ENCODE peak calls at places on chromosome 21, in four cellular contexts. I is K562, K is WTC11, C is HepG2. J is an unnamed sample.

GRCh38 chr21:36610201-36610600 is 88.7 kb upstream of the SIM2 start:
- DNase-seq in I (no peak), K (no peak), C (no peak), J (no peak)

GRCh38 chr21:14493731-14494130 is 52.4 kb downstream of the SAMSN1 start:
- DNase-seq in I (no peak), K (no peak), C (no peak), J (no peak)

GRCh38 chr21:15976807-15977206 is 247.0 kb downstream of the USP25 start:
- DNase-seq in I (no peak), K (peak), C (no peak), J (no peak)

GRCh38 chr21:41726058-41726558 is 40.7 kb downstream of the RIPK4 start:
- DNase-seq in I (no peak), K (peak), C (no peak), J (no peak)

GRCh38 chr21:37914211-37914900 is 1.9 kb downstream of the KCNJ6 start:
- DNase-seq in I (peak), K (peak), C (no peak), J (peak)

GRCh38 chr21:26447932-26448331 is 125.2 kb downstream of the CYYR1 start:
- DNase-seq in I (no peak), K (no peak), C (no peak), J (no peak)

GRCh38 chr21:37207441-37208009 is 59.6 kb downstream of the VPS26C start:
- DNase-seq in I (no peak), K (no peak), C (peak), J (no peak)

GRCh38 chr21:41321908-41322495 is 5.4 kb downstream of the FAM3B start:
- DNase-seq in I (no peak), K (no peak), C (no peak), J (no peak)

GRCh38 chr21:36254106-36254941 is 65.7 kb upstream of the MORC3 start:
- DNase-seq in I (no peak), K (no peak), C (peak), J (no peak)

GRCh38 chr21:25563399-25564116 is 43.7 kb downstream of the MRPL39 start:
- DNase-seq in I (no peak), K (no peak), C (no peak), J (no peak)

GRCh38 chr21:42406846-42407245 is 3.1 kb downstream of the UBASH3A start:
- DNase-seq in I (no peak), K (no peak), C (no peak), J (no peak)

GRCh38 chr21:41769106-41769505 is 2.3 kb upstream of the RIPK4 start:
- DNase-seq in I (no peak), K (no peak), C (no peak), J (no peak)

GRCh38 chr21:35206141-35207125 is 157.3 kb upstream of the RUNX1 start:
- DNase-seq in I (peak), K (no peak), C (no peak), J (no peak)

GRCh38 chr21:26147535-26147934 is 23.0 kb downstream of the APP start:
- DNase-seq in I (no peak), K (no peak), C (no peak), J (no peak)

GRCh38 chr21:25561668-25562641 is 45.3 kb downstream of the MRPL39 start:
- DNase-seq in I (no peak), K (peak), C (no peak), J (no peak)

GRCh38 chr21:27156666-27157065 is 189.8 kb upstream of the ADAMTS5 start:
- DNase-seq in I (no peak), K (no peak), C (no peak), J (no peak)

GRCh38 chr21:25107708-25108107 is 499.6 kb downstream of the MRPL39 start:
- DNase-seq in I (no peak), K (no peak), C (no peak), J (no peak)

GRCh38 chr21:44003307-44003966 is 8.7 kb upstream of the TRAPPC10 start:
- DNase-seq in I (no peak), K (no peak), C (no peak), J (no peak)

GRCh38 chr21:42405064-42406059 is 1.7 kb downstream of the UBASH3A start:
- DNase-seq in I (no peak), K (no peak), C (no peak), J (no peak)

GRCh38 chr21:35179990-35180557 is 131.0 kb upstream of the RUNX1 start:
- DNase-seq in I (no peak), K (no peak), C (no peak), J (no peak)

GRCh38 chr21:21148009-21148408 is 149.8 kb downstream of the NCAM2 start:
- DNase-seq in I (no peak), K (no peak), C (no peak), J (no peak)

GRCh38 chr21:35090403-35090802 is 41.3 kb upstream of the RUNX1 start:
- DNase-seq in I (no peak), K (no peak), C (no peak), J (no peak)

GRCh38 chr21:36647279-36648093 is 51.4 kb upstream of the SIM2 start:
- DNase-seq in I (no peak), K (peak), C (peak), J (no peak)

GRCh38 chr21:37535672-37536071 is 169.1 kb downstream of the DYRK1A start:
- DNase-seq in I (no peak), K (no peak), C (no peak), J (no peak)

GRCh38 chr21:39054066-39054465 is 129.2 kb downstream of the PSMG1 start:
- DNase-seq in I (no peak), K (no peak), C (no peak), J (no peak)

GRCh38 chr21:39053126-39053525 is 130.1 kb downstream of the PSMG1 start:
- DNase-seq in I (no peak), K (no peak), C (no peak), J (no peak)

GRCh38 chr21:39060485-39061099 is 122.7 kb downstream of the PSMG1 start:
- DNase-seq in I (no peak), K (no peak), C (no peak), J (no peak)

GRCh38 chr21:39055167-39055767 is 128.0 kb downstream of the PSMG1 start:
- DNase-seq in I (no peak), K (no peak), C (no peak), J (no peak)

GRCh38 chr21:39057121-39057520 is 126.1 kb downstream of the PSMG1 start:
- DNase-seq in I (no peak), K (no peak), C (no peak), J (no peak)
- TF ChIP-seq SP1 in I (no peak), K (no peak), C (no peak), J (no peak)

DNA sequence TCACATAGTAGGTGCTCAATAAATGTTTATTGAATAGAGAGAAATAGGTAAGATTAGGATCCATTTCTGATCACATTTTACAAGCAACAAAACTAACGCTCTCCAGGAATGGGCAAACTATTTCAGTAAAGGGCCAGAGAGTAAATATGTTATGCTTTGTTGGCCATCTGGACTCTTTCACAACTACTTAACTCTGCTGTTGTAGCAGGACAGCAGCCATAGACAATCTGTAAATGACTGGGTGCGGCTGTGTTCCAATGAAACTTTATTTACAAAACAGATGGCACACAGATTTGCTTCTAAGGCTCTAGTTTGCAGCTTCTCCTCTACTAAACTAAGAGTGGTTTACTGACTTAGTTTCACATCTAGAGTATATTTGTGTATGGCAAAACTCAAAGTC is 83.0 kb upstream of the BACH1 start:
- DNase-seq in I (no peak), K (no peak), C (no peak), J (no peak)
- TF ChIP-seq ELF4 in I (no peak), K (no peak), C (no peak), J (no peak)

DNA sequence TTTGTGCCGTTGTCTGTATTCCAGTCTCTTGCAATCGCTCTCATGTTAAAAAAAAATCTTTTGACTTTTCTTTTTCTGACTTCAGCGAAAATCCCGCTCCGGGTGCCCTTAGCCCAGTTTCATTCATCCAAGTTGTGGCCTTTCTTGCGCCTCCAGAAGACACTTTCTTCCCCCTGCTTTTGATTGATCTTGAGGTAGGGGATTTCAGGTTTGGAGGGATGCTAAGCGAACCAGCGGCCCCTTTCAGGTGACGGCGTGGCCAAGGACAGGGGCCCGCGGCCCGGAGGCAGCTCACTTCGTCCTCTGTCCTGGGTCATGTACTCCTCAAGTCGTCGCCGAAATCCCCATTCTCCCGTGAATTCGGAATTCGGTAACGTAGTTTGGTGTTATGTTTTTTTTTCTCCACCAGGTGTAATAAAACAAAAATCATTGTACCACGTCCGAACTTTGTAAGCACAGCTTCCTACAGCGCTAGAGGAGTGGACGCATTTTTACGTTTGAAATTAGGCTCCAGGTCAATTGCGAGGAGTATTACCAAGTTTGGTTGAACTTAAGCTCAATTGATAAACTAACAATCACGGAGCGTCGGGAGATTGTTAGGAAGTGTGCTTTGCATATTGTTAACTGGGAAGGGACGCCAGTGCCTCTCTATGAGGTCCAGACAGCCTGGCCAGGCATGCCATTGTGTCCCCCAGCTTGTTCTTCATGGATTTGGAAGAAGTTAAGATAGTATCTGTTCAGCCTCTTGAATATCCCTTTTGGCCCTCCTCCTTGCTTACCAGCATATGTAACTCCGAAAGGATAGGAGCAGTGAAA is 1.1 kb downstream of the MRPS6 start:
- DNase-seq in I (no peak), K (peak), C (no peak), J (no peak)
- TF ChIP-seq SP1 in I (no peak), K (no peak), C (no peak), J (no peak)

GRCh38 chr21:45461369-45461750 is 56.4 kb downstream of the COL18A1 start:
- DNase-seq in I (no peak), K (no peak), C (no peak), J (no peak)

GRCh38 chr21:45463871-45464270 is 58.9 kb downstream of the COL18A1 start:
- DNase-seq in I (no peak), K (no peak), C (no peak), J (no peak)

GRCh38 chr21:45460011-45460565 is 55.1 kb downstream of the COL18A1 start:
- DNase-seq in I (no peak), K (no peak), C (no peak), J (no peak)

GRCh38 chr21:45460611-45461368 is 55.8 kb downstream of the COL18A1 start:
- DNase-seq in I (no peak), K (no peak), C (peak), J (no peak)

GRCh38 chr21:45461806-45462341 is 56.9 kb downstream of the COL18A1 start:
- DNase-seq in I (no peak), K (no peak), C (no peak), J (no peak)
- TF ChIP-seq ELF4 in I (no peak), K (no peak), C (no peak), J (no peak)

DNA sequence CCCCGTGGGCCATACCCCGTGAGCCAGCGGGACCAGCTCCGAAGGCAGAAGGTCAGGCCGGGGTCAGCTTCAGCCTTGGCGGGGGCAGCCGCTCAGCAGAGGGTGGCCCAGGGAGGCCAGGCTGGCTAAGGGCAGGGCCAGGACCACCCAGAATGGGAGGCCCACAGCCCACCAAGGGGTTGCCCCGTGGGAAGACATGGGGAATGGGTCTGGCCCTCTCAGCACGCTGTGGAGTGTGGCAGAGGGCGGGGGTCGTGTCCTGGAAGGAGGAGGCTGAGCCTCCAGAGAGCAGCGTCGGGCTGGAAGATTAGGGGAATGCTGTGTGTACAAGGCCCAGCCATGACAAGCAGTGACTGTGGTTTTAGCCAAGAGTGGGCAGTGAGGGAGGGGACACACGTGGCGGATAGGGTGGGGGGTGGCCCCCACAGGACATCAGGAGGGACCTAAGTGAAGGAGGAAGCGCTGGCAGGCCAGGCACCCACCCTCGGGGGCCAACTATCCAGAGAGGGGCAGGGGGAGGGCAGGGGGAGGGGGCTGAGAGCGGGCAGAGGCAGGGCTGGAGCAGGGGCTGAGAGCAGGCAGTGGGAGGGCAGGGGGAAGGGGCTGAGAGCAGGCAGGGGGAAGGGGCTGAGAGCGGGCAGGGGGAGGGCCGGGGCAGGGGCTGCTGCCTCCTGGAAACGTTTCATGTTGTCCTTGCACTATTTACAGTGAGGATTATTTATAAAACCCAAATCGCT is 44.0 kb upstream of the POFUT2 start:
- DNase-seq in I (no peak), K (no peak), C (no peak), J (no peak)
- TF ChIP-seq SP1 in I (no peak), K (no peak), C (no peak), J (no peak)

GRCh38 chr21:45747802-45748445 is 104.4 kb downstream of the PCBP3 start:
- DNase-seq in I (no peak), K (no peak), C (no peak), J (no peak)

GRCh38 chr21:45750924-45751323 is 107.4 kb downstream of the PCBP3 start:
- DNase-seq in I (no peak), K (no peak), C (no peak), J (no peak)

GRCh38 chr21:45749974-45750373 is 106.4 kb downstream of the PCBP3 start:
- DNase-seq in I (no peak), K (no peak), C (no peak), J (no peak)

GRCh38 chr21:45747233-45747766 is 103.8 kb downstream of the PCBP3 start:
- DNase-seq in I (no peak), K (no peak), C (no peak), J (no peak)

GRCh38 chr21:45748593-45748992 is 105.1 kb downstream of the PCBP3 start:
- DNase-seq in I (no peak), K (no peak), C (no peak), J (no peak)
- TF ChIP-seq ELF4 in I (no peak), K (no peak), C (no peak), J (no peak)

DNA sequence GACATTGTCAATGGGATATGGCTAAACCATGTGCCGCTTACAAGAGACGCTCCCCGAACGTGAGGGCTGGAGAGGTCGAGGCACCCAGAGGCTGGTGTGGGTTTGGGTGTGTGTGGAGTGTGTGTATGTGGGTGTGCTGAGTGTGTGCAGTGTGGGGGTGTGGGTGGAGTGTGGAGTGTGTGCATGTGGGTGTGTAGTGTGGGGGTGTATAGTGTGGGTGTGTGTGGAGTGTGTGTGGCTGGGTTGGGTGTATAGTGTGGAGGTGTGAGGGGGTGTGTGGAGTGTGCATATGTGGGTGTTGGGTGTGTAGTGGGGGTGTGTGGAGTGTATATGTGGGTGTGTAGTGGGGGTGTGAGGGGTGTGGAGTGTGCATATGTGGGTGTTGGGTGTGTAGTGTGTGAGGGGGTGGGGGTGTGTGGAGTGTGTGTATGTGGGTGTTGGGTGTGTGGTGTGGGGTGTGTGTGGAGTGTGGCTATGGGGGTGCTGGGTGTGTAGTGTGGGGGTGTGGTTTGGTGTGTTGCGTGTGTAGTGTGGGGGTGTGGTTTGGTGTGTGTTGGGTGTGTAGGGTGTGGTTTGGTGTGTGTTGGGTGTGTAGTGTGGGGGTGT is 42.2 kb downstream of the SLC19A1 start:
- DNase-seq in I (no peak), K (no peak), C (no peak), J (no peak)
- TF ChIP-seq SP1 in I (no peak), K (no peak), C (no peak), J (no peak)